ENCODE peak calls at places on chromosomes 7 and 10, in eight cellular contexts. K, R, X, L, G, H, J and E are unnamed samples.

GRCh38 chr7:92527300-92528187 is 776 bp downstream of the PEX1 start:
- DNase-seq in K (peak; percentile 17), R (peak; percentile 38), X (peak; percentile 54), L (peak; percentile 87), G (peak; percentile 36), H (peak; percentile 90), J (peak; percentile 69), E (peak; percentile 46)

GRCh38 chr10:124293641-124294449 is 124.9 kb downstream of the OAT start:
- DNase-seq in K (no peak), R (no peak), X (no peak), L (peak; percentile 58), G (no peak), H (no peak), J (no peak), E (no peak)

GRCh38 chr7:44914992-44915607 is 29.8 kb upstream of the PURB start:
- DNase-seq in K (no peak), R (no peak), X (peak; percentile 39), L (peak; percentile 46), G (peak; percentile 85), H (no peak), J (no peak), E (no peak)

GRCh38 chr10:113093188-113094113 is 143.4 kb downstream of the TCF7L2 start:
- DNase-seq in K (no peak), R (no peak), X (peak; percentile 81), L (no peak), G (no peak), H (no peak), J (peak; percentile 62), E (no peak)

GRCh38 chr10:69802424-69803161 is 887 bp downstream of the COL13A1 start:
- DNase-seq in K (peak; percentile 60), R (no peak), X (peak; percentile 72), L (no peak), G (no peak), H (peak; percentile 75), J (no peak), E (no peak)

GRCh38 chr7:41943098-41943577 is 240.2 kb upstream of the INHBA start:
- DNase-seq in K (peak; percentile 62), R (no peak), X (peak; percentile 83), L (peak; percentile 95), G (peak; percentile 55), H (peak; percentile 94), J (peak; percentile 90), E (peak; percentile 30)

GRCh38 chr10:132714906-132715790 is 70.8 kb downstream of the NKX6-2 start:
- DNase-seq in K (no peak), R (no peak), X (peak; percentile 22), L (peak; percentile 66), G (no peak), H (peak; percentile 59), J (no peak), E (no peak)

GRCh38 chr7:137335814-137336213 is 7.7 kb downstream of the PTN start:
- DNase-seq in K (no peak), R (no peak), X (peak; percentile 35), L (no peak), G (no peak), H (no peak), J (no peak), E (no peak)

GRCh38 chr10:71846816-71847215 is 4.2 kb downstream of the PSAP start:
- DNase-seq in K (no peak), R (no peak), X (no peak), L (no peak), G (no peak), H (no peak), J (no peak), E (no peak)

GRCh38 chr10:70656489-70656888 is 15.8 kb upstream of the ADAMTS14 start:
- DNase-seq in K (peak; percentile 92), R (no peak), X (peak; percentile 99), L (no peak), G (no peak), H (no peak), J (no peak), E (no peak)

GRCh38 chr10:79149662-79150443 is 81.1 kb downstream of the ZMIZ1 start:
- DNase-seq in K (no peak), R (no peak), X (peak; percentile 65), L (peak; percentile 95), G (peak; percentile 33), H (peak; percentile 94), J (peak; percentile 79), E (no peak)

GRCh38 chr7:121366852-121367431 is 29.2 kb downstream of the FAM3C start:
- DNase-seq in K (no peak), R (peak; percentile 22), X (peak; percentile 65), L (no peak), G (no peak), H (no peak), J (no peak), E (peak; percentile 19)

GRCh38 chr10:118957966-118958365 is 71.5 kb upstream of the NANOS1 start:
- DNase-seq in K (no peak), R (no peak), X (no peak), L (peak; percentile 56), G (no peak), H (peak; percentile 21), J (no peak), E (no peak)

GRCh38 chr10:71631007-71631859 is 88.3 kb downstream of the C10orf105 start:
- DNase-seq in K (no peak), R (no peak), X (no peak), L (no peak), G (no peak), H (no peak), J (no peak), E (no peak)

GRCh38 chr7:77199008-77199966 is at the start of gene FGL2:
- DNase-seq in K (no peak), R (no peak), X (peak; percentile 72), L (peak; percentile 90), G (peak; percentile 29), H (peak; percentile 85), J (peak; percentile 57), E (peak; percentile 40)

GRCh38 chr7:145737617-145738016 is 379.0 kb upstream of the CNTNAP2 start:
- DNase-seq in K (no peak), R (no peak), X (no peak), L (no peak), G (no peak), H (no peak), J (no peak), E (no peak)

GRCh38 chr10:133455611-133456031 is 1.9 kb downstream of the SCART1 start:
- DNase-seq in K (no peak), R (no peak), X (no peak), L (peak; percentile 30), G (no peak), H (no peak), J (no peak), E (no peak)

GRCh38 chr7:68556537-68556936 is 1041.7 kb upstream of the AUTS2 start:
- DNase-seq in K (no peak), R (no peak), X (no peak), L (no peak), G (no peak), H (no peak), J (no peak), E (no peak)

GRCh38 chr7:22001345-22002004 is 55.8 kb upstream of the CDCA7L start:
- DNase-seq in K (peak; percentile 50), R (peak; percentile 54), X (peak; percentile 74), L (no peak), G (no peak), H (no peak), J (no peak), E (peak; percentile 39)

GRCh38 chr10:109961181-109962001 is 38.1 kb upstream of the XPNPEP1 start:
- DNase-seq in K (no peak), R (no peak), X (peak; percentile 82), L (no peak), G (no peak), H (no peak), J (no peak), E (no peak)

GRCh38 chr10:97274828-97275227 is 17.6 kb downstream of the ARHGAP19 start:
- DNase-seq in K (no peak), R (no peak), X (no peak), L (no peak), G (no peak), H (no peak), J (no peak), E (no peak)

GRCh38 chr7:1706381-1706720 is 36.3 kb downstream of the ELFN1 start:
- DNase-seq in K (no peak), R (no peak), X (no peak), L (peak; percentile 61), G (peak; percentile 10), H (peak; percentile 52), J (no peak), E (no peak)

GRCh38 chr7:6619961-6620360 is 4.6 kb downstream of the ZNF853 start:
- DNase-seq in K (no peak), R (no peak), X (no peak), L (no peak), G (no peak), H (no peak), J (no peak), E (no peak)

GRCh38 chr7:151689196-151689971 is 169.7 kb upstream of the RHEB start:
- DNase-seq in K (no peak), R (peak; percentile 20), X (no peak), L (peak; percentile 68), G (no peak), H (peak; percentile 63), J (no peak), E (peak; percentile 95)

GRCh38 chr10:121572857-121573540 is 25.2 kb downstream of the FGFR2 start:
- DNase-seq in K (no peak), R (no peak), X (no peak), L (no peak), G (no peak), H (no peak), J (no peak), E (no peak)

GRCh38 chr7:73397936-73398335 is 35.6 kb upstream of the FZD9 start:
- DNase-seq in K (no peak), R (no peak), X (no peak), L (no peak), G (no peak), H (no peak), J (no peak), E (no peak)

GRCh38 chr10:1610986-1611770 is 126.1 kb downstream of the ADARB2 start:
- DNase-seq in K (no peak), R (no peak), X (no peak), L (no peak), G (no peak), H (peak; percentile 29), J (no peak), E (no peak)

GRCh38 chr10:94402204-94403033 is at the start of gene TBC1D12:
- DNase-seq in K (peak; percentile 94), R (peak; percentile 73), X (peak; percentile 97), L (peak; percentile 98), G (no peak), H (peak; percentile 93), J (peak; percentile 95), E (peak; percentile 35)

GRCh38 chr7:44633254-44634186 is 27.1 kb downstream of the OGDH start:
- DNase-seq in K (no peak), R (no peak), X (peak; percentile 97), L (peak; percentile 90), G (no peak), H (no peak), J (no peak), E (no peak)

GRCh38 chr7:156836443-156836842 is 56.5 kb downstream of the LMBR1 start:
- DNase-seq in K (no peak), R (no peak), X (no peak), L (no peak), G (no peak), H (no peak), J (no peak), E (no peak)

GRCh38 chr10:129958686-129959543 is 5.2 kb downstream of the EBF3 start:
- DNase-seq in K (no peak), R (peak; percentile 60), X (no peak), L (peak; percentile 75), G (no peak), H (peak; percentile 67), J (no peak), E (no peak)

GRCh38 chr7:102165136-102165535 is 121.5 kb upstream of the SH2B2 start:
- DNase-seq in K (no peak), R (no peak), X (no peak), L (no peak), G (no peak), H (no peak), J (no peak), E (no peak)

GRCh38 chr10:31582365-31583052 is 263.5 kb downstream of the ZEB1 start:
- DNase-seq in K (no peak), R (no peak), X (peak; percentile 16), L (no peak), G (no peak), H (peak; percentile 75), J (no peak), E (no peak)

GRCh38 chr7:145511014-145511413 is 605.6 kb upstream of the CNTNAP2 start:
- DNase-seq in K (no peak), R (no peak), X (no peak), L (no peak), G (no peak), H (no peak), J (no peak), E (no peak)